ENCODE peak calls at places on chromosomes 11 and 22, in four cellular contexts. Y is stimulated activated CD4-positive, alpha-beta T cell treated with anti-CD3 and anti-CD28 coated beads, Interleukin-4, amount 100 ng/mL, for 48 hours; W is A549; O is PC-9. C is an unnamed sample.
A peak's percentile ranks its signal among the peaks of the same experiment; 100 is the strongest.

GRCh38 chr11:87295237-87295636 is 257.5 kb downstream of the TMEM135 start:
- DNase-seq in Y (no peak), W (no peak), O (no peak), C (no peak)

GRCh38 chr22:23088199-23088604 is 17.9 kb downstream of the GNAZ start:
- DNase-seq in Y (no peak), W (no peak), O (no peak), C (no peak)

GRCh38 chr11:2466869-2467694 is 22.3 kb downstream of the KCNQ1 start:
- DNase-seq in Y (peak; percentile 38), W (no peak), O (no peak), C (no peak)

GRCh38 chr11:31870609-31871309 is 59.6 kb upstream of the PAX6 start:
- DNase-seq in Y (no peak), W (peak; percentile 48), O (peak; percentile 48), C (peak; percentile 71)

GRCh38 chr11:15665368-15665871 is 550.7 kb downstream of the INSC start:
- DNase-seq in Y (no peak), W (peak; percentile 69), O (peak; percentile 90), C (peak; percentile 44)

GRCh38 chr22:47782461-47783075 is 1020.1 kb downstream of the TBC1D22A start:
- DNase-seq in Y (no peak), W (no peak), O (no peak), C (no peak)

GRCh38 chr11:68838572-68838964 is 3.1 kb downstream of the CPT1A start:
- DNase-seq in Y (no peak), W (no peak), O (no peak), C (peak; percentile 28)

GRCh38 chr22:42883121-42883520 is 26.0 kb upstream of the ARFGAP3 start:
- DNase-seq in Y (no peak), W (no peak), O (no peak), C (no peak)

C was measured in Caco-2.